ENCODE peak calls at places on chromosomes 3 and 15, in five cellular contexts. J is neuronal stem cell, E is dermis microvascular lymphatic vessel endothelial cell, A is LoVo, N is left ventricle myocardium superior. Q is an unnamed sample.

GRCh38 chr15:99996667-99997066 is 263.4 kb upstream of the LYSMD4 start:
- DNase-seq in J (no peak), E (no peak), A (no peak), N (no peak), Q (no peak)

GRCh38 chr15:59274126-59274970 is 67.7 kb downstream of the LDHAL6B start:
- DNase-seq in J (no peak), E (no peak), A (peak), N (no peak), Q (no peak)

GRCh38 chr15:80426316-80426715 is 22.1 kb downstream of the ARNT2 start:
- DNase-seq in J (no peak), E (no peak), A (no peak), N (no peak), Q (no peak)

GRCh38 chr3:107429330-107430181 is 52.3 kb downstream of the CCDC54 start:
- DNase-seq in J (peak), E (peak), A (peak), N (peak), Q (peak)

GRCh38 chr15:79160211-79160610 is 69.6 kb upstream of the RASGRF1 start:
- DNase-seq in J (no peak), E (no peak), A (no peak), N (no peak), Q (no peak)

GRCh38 chr3:122146466-122146865 is 37.0 kb upstream of the CASR start:
- DNase-seq in J (no peak), E (no peak), A (no peak), N (no peak), Q (peak)

GRCh38 chr15:55799287-55800212 is 56.6 kb upstream of the PRTG start:
- DNase-seq in J (peak), E (peak), A (peak), N (no peak), Q (peak)

GRCh38 chr3:151925419-151925818 is 52.0 kb downstream of the SUCNR1 start:
- DNase-seq in J (no peak), E (no peak), A (no peak), N (no peak), Q (no peak)